ENCODE peak calls at places on chromosomes 12 and 14, in five cellular contexts. J is progenitor cell of endocrine pancreas, E is cardiac muscle cell, H is A549, T is mammary epithelial cell. X is an unnamed sample.

GRCh38 chr14:82445810-82446575 is 912.3 kb upstream of the SEL1L start:
- DNase-seq in J (no peak), E (no peak), H (no peak), T (no peak), X (no peak)

GRCh38 chr12:32669584-32669983 is 9.5 kb upstream of the DNM1L start:
- DNase-seq in J (no peak), E (no peak), H (no peak), T (no peak), X (no peak)

GRCh38 chr12:64461634-64462414 is 9.9 kb downstream of the TBK1 start:
- DNase-seq in J (no peak), E (peak), H (no peak), T (peak), X (no peak)

GRCh38 chr14:49193365-49194050 is 392.7 kb downstream of the RPS29 start:
- DNase-seq in J (no peak), E (no peak), H (no peak), T (no peak), X (no peak)

GRCh38 chr12:41213107-41213506 is 25.0 kb downstream of the PDZRN4 start:
- DNase-seq in J (no peak), E (no peak), H (no peak), T (no peak), X (no peak)

GRCh38 chr12:27331299-27331926 is 1.2 kb upstream of the BMAL2 start:
- DNase-seq in J (no peak), E (peak), H (peak), T (peak), X (no peak)

GRCh38 chr14:90785474-90785873 is 30.8 kb downstream of the TTC7B start:
- DNase-seq in J (no peak), E (peak), H (peak), T (no peak), X (no peak)

GRCh38 chr14:50797250-50798047 is 33.5 kb downstream of the NIN start:
- DNase-seq in J (no peak), E (no peak), H (no peak), T (no peak), X (no peak)

GRCh38 chr14:56294125-56294524 is 175.9 kb downstream of the PELI2 start:
- DNase-seq in J (no peak), E (no peak), H (peak), T (no peak), X (no peak)

GRCh38 chr14:54299393-54300363 is 97.1 kb upstream of the CDKN3 start:
- DNase-seq in J (no peak), E (peak), H (no peak), T (no peak), X (no peak)

GRCh38 chr12:28966049-28966778 is 182.9 kb upstream of the FAR2 start:
- DNase-seq in J (no peak), E (peak), H (no peak), T (no peak), X (no peak)

GRCh38 chr12:130661059-130661458 is 55.0 kb downstream of the RIMBP2 start:
- DNase-seq in J (no peak), E (no peak), H (no peak), T (no peak), X (no peak)

GRCh38 chr12:12265571-12266388 is 1.1 kb downstream of the LRP6 start:
- DNase-seq in J (no peak), E (peak), H (peak), T (peak), X (no peak)

GRCh38 chr12:123141615-123142517 is 9.0 kb downstream of the PITPNM2 start:
- DNase-seq in J (no peak), E (peak), H (peak), T (peak), X (no peak)

GRCh38 chr12:76123301-76124212 is 39.1 kb upstream of the NAP1L1 start:
- DNase-seq in J (no peak), E (peak), H (no peak), T (peak), X (no peak)

GRCh38 chr12:4120316-4120920 is 153.1 kb upstream of the CCND2 start:
- DNase-seq in J (peak), E (no peak), H (no peak), T (no peak), X (no peak)

GRCh38 chr12:2797721-2798418 is 3.1 kb downstream of the FKBP4 start:
- DNase-seq in J (no peak), E (peak), H (no peak), T (no peak), X (no peak)
- TF ChIP-seq CTCF in J (no peak), E (peak), H (peak), T (no peak), X (no peak)

DNA sequence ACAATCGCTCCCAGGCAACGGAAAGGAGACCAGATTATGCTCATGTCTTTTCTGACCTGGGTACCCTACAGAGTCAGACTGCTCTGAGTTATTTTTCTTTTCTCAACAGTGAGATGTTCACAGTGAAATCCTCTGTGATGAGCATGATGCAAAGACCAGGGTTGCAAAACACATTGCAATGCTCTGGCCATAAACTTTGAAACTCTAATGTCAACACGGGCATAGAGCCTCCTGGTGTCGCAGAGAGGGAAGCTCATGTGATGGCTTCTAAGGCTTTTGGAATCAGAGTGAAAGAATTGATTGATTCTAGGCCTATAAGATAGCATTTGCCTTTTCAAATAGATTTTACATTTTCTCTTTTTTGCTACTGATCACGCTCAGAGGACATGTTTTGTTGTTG is 193.4 kb downstream of the RASSF9 start:
- DNase-seq in J (no peak), E (peak), H (peak), T (no peak), X (no peak)
- TF ChIP-seq CTCF in J (peak), E (peak), H (no peak), T (no peak), X (no peak)

DNA sequence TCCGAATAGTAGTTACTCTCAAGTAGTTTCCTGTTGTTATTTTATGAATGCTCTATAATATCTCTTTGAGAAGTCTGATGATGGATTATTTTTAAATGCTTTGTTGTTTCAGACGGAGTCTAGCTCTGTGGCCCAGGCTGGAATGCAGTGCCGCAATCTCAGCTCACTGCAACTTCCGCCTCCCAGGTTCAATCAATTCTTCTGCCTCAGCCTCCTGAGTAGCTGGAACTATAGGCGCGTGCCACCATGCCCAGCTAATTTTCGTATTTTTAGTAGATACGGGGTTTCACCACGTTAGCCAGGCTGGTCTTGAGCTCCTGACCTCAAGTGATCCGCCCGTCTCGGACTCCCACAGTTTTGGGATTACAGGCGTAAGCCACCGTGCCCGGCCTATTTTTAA is 1.4 kb upstream of the OS9 start:
- DNase-seq in J (no peak), E (no peak), H (no peak), T (no peak), X (no peak)
- TF ChIP-seq CTCF in J (no peak), E (no peak), H (no peak), T (no peak), X (no peak)

GRCh38 chr14:103136388-103137271 is 13.4 kb downstream of the TNFAIP2 start:
- DNase-seq in J (no peak), E (peak), H (peak), T (peak), X (no peak)
- TF ChIP-seq CTCF in J (no peak), E (no peak), H (no peak), T (no peak), X (no peak)

DNA sequence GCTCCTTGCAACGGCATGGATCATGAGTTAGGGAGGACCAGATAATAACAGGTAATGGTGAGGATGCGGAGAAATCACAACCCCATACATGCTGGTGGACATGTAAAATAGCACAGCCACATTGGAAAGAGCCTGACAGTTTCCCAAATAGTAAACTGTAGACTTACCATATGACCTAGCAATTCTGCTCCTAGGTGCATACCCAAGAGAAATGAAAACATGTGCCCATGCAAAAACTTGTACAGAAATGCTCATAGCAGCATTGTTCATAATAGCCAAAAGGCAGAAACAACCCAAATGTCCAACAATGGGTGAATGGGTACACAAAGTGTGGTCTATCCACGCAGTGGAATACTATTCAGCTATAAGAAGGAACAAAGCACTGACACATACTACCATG is 97.5 kb upstream of the VRK1 start:
- DNase-seq in J (no peak), E (no peak), H (no peak), T (no peak), X (no peak)
- TF ChIP-seq CTCF in J (no peak), E (no peak), H (no peak), T (no peak), X (no peak)

GRCh38 chr12:89880695-89881350 is 172.2 kb upstream of the ATP2B1 start:
- DNase-seq in J (no peak), E (no peak), H (no peak), T (no peak), X (peak)
- TF ChIP-seq CTCF in J (no peak), E (no peak), H (no peak), T (no peak), X (no peak)